ENCODE peak calls at places on chromosomes 3 and 15, in seven cellular contexts. F, P, K, W, R, I and Q are unnamed samples.
A peak's percentile ranks its signal among the peaks of the same experiment; 100 is the strongest.

GRCh38 chr15:41940441-41940857 is 31.9 kb downstream of the EHD4 start:
- DNase-seq in K (no peak), R (no peak), P (no peak), W (peak; percentile 98), F (peak; percentile 63), I (no peak), Q (no peak)

GRCh38 chr15:76752549-76752948 is 152.6 kb downstream of the SCAPER start:
- DNase-seq in W (peak; percentile 64), R (no peak), K (no peak), P (no peak), F (no peak), I (no peak), Q (no peak)

GRCh38 chr3:131568460-131568859 is 65.7 kb upstream of the MRPL3 start:
- DNase-seq in K (no peak), F (no peak), I (no peak), W (peak; percentile 6), R (no peak), P (no peak), Q (no peak)

GRCh38 chr15:80852676-80853075 is 73.5 kb downstream of the CEMIP start:
- DNase-seq in P (no peak), R (no peak), K (no peak), W (peak; percentile 89), I (no peak), F (no peak), Q (no peak)

GRCh38 chr3:159293493-159293892 is 491.6 kb downstream of the MFSD1 start:
- DNase-seq in F (no peak), I (no peak), R (no peak), W (no peak), P (no peak), K (no peak), Q (no peak)

GRCh38 chr3:58688563-58688962 is 22.0 kb upstream of the FAM3D start:
- DNase-seq in K (no peak), P (no peak), I (no peak), F (no peak), R (no peak), W (no peak), Q (no peak)

GRCh38 chr3:53149006-53149690 is 11.9 kb upstream of the PRKCD start:
- DNase-seq in I (no peak), W (no peak), K (no peak), R (no peak), P (no peak), F (no peak), Q (no peak)

GRCh38 chr15:25378501-25378901 is 60.3 kb downstream of the UBE3A start:
- DNase-seq in I (peak; percentile 14), K (no peak), F (no peak), P (no peak), R (no peak), W (no peak), Q (no peak)

GRCh38 chr3:126036056-126036549 is 47.8 kb downstream of the SLC41A3 start:
- DNase-seq in W (no peak), F (no peak), R (no peak), I (no peak), P (no peak), K (no peak), Q (no peak)

GRCh38 chr15:82613764-82614163 is 33.4 kb downstream of the CPEB1 start:
- DNase-seq in I (no peak), R (no peak), P (no peak), W (no peak), F (no peak), K (no peak), Q (no peak)

GRCh38 chr3:111362286-111363009 is 179.5 kb upstream of the CD96 start:
- DNase-seq in K (no peak), P (no peak), I (no peak), W (no peak), R (no peak), F (no peak), Q (no peak)

GRCh38 chr15:75640483-75641175 is 605 bp upstream of the IMP3 start:
- DNase-seq in F (peak; percentile 68), R (no peak), K (peak; percentile 18), W (peak; percentile 55), P (no peak), I (no peak), Q (peak; percentile 57)

GRCh38 chr15:69609176-69609575 is 156.6 kb downstream of the RPLP1 start:
- DNase-seq in W (peak; percentile 39), F (peak; percentile 29), K (no peak), P (no peak), I (no peak), R (no peak), Q (no peak)

GRCh38 chr15:73564255-73564654 is 68.9 kb downstream of the NPTN start:
- DNase-seq in K (no peak), I (no peak), W (peak; percentile 79), P (no peak), R (peak; percentile 24), F (peak; percentile 49), Q (no peak)

GRCh38 chr3:134242649-134243637 is 7.7 kb downstream of the RYK start:
- DNase-seq in F (peak; percentile 78), W (peak; percentile 85), I (peak; percentile 57), R (no peak), K (no peak), P (no peak), Q (no peak)